ENCODE peak calls at places on chromosomes 1 and 21, in four cellular contexts. One of them, this sample, is unnamed.

GRCh38 chr1:15723631-15724246 is 12.3 kb upstream of the SLC25A34 start:
- DNase-seq in IMR-90: no peak
- DNase-seq in mesendoderm: no peak
- DNase-seq in mesenchymal stem cell: no peak
- DNase-seq in this sample: no peak

GRCh38 chr1:63633281-63633680 is 40.1 kb downstream of the PGM1 start:
- DNase-seq in IMR-90: no peak
- DNase-seq in mesendoderm: no peak
- DNase-seq in mesenchymal stem cell: no peak
- DNase-seq in this sample: no peak

GRCh38 chr21:41459884-41460534 is 34.0 kb downstream of the MX1 start:
- DNase-seq in IMR-90: no peak
- DNase-seq in mesendoderm: no peak
- DNase-seq in mesenchymal stem cell: no peak
- DNase-seq in this sample: no peak

GRCh38 chr1:168824418-168824817 is 95.4 kb upstream of the DPT start:
- DNase-seq in IMR-90: no peak
- DNase-seq in mesendoderm: no peak
- DNase-seq in mesenchymal stem cell: no peak
- DNase-seq in this sample: no peak

GRCh38 chr1:242523282-242523967 is 1.1 kb downstream of the PLD5 start:
- DNase-seq in IMR-90: no peak
- DNase-seq in mesendoderm: peak; percentile 19
- DNase-seq in mesenchymal stem cell: no peak
- DNase-seq in this sample: peak; percentile 28

GRCh38 chr1:44076093-44076492 is 42.5 kb upstream of the KLF17 start:
- DNase-seq in IMR-90: no peak
- DNase-seq in mesendoderm: no peak
- DNase-seq in mesenchymal stem cell: peak; percentile 18
- DNase-seq in this sample: no peak

GRCh38 chr1:234659538-234659937 is 49.6 kb upstream of the IRF2BP2 start:
- DNase-seq in IMR-90: peak; percentile 89
- DNase-seq in mesendoderm: peak; percentile 18
- DNase-seq in mesenchymal stem cell: peak; percentile 75
- DNase-seq in this sample: no peak

GRCh38 chr1:187045371-187045770 is 216.6 kb downstream of the PLA2G4A start:
- DNase-seq in IMR-90: no peak
- DNase-seq in mesendoderm: no peak
- DNase-seq in mesenchymal stem cell: no peak
- DNase-seq in this sample: no peak

GRCh38 chr1:236167578-236167977 is 25.2 kb downstream of the GPR137B start:
- DNase-seq in IMR-90: no peak
- DNase-seq in mesendoderm: no peak
- DNase-seq in mesenchymal stem cell: no peak
- DNase-seq in this sample: no peak

GRCh38 chr1:46002751-46003150 is 129.7 kb downstream of the PIK3R3 start:
- DNase-seq in IMR-90: no peak
- DNase-seq in mesendoderm: no peak
- DNase-seq in mesenchymal stem cell: no peak
- DNase-seq in this sample: peak; percentile 7

GRCh38 chr1:2160691-2161320 is 33.8 kb downstream of the FAAP20 start:
- DNase-seq in IMR-90: no peak
- DNase-seq in mesendoderm: no peak
- DNase-seq in mesenchymal stem cell: no peak
- DNase-seq in this sample: no peak

GRCh38 chr21:21712761-21713558 is 714.8 kb downstream of the NCAM2 start:
- DNase-seq in IMR-90: peak; percentile 62
- DNase-seq in mesendoderm: no peak
- DNase-seq in mesenchymal stem cell: peak; percentile 2
- DNase-seq in this sample: no peak

GRCh38 chr1:78420688-78421087 is 70.1 kb upstream of the PTGFR start:
- DNase-seq in IMR-90: no peak
- DNase-seq in mesendoderm: no peak
- DNase-seq in mesenchymal stem cell: no peak
- DNase-seq in this sample: no peak

GRCh38 chr1:228174482-228175315 is 9.1 kb downstream of the IBA57 start:
- DNase-seq in IMR-90: no peak
- DNase-seq in mesendoderm: peak; percentile 63
- DNase-seq in mesenchymal stem cell: no peak
- DNase-seq in this sample: peak; percentile 86

GRCh38 chr1:41362357-41362721 is 1.1 kb downstream of the FOXO6 start:
- DNase-seq in IMR-90: no peak
- DNase-seq in mesendoderm: no peak
- DNase-seq in mesenchymal stem cell: no peak
- DNase-seq in this sample: no peak

GRCh38 chr1:41362749-41363631 is 1.8 kb downstream of the FOXO6 start:
- DNase-seq in IMR-90: no peak
- DNase-seq in mesendoderm: no peak
- DNase-seq in mesenchymal stem cell: no peak
- DNase-seq in this sample: no peak

GRCh38 chr1:41360074-41361027 is 883 bp upstream of the FOXO6 start:
- DNase-seq in IMR-90: no peak
- DNase-seq in mesendoderm: peak; percentile 80
- DNase-seq in mesenchymal stem cell: peak; percentile 43
- DNase-seq in this sample: peak; percentile 86

GRCh38 chr1:41361028-41361494 is at the start of gene FOXO6:
- DNase-seq in IMR-90: peak; percentile 93
- DNase-seq in mesendoderm: peak; percentile 99
- DNase-seq in mesenchymal stem cell: peak; percentile 98
- DNase-seq in this sample: peak; percentile 99

GRCh38 chr1:41361495-41362356 is 492 bp downstream of the FOXO6 start:
- DNase-seq in IMR-90: no peak
- DNase-seq in mesendoderm: peak; percentile 50
- DNase-seq in mesenchymal stem cell: no peak
- DNase-seq in this sample: no peak
- H3K23ac ChIP-seq in IMR-90: no peak overlapping the region
- H3K23ac ChIP-seq in mesendoderm: peak overlapping the region; percentile 80
- H3K23ac ChIP-seq in mesenchymal stem cell: peak overlapping the region; percentile 29
- H3K23ac ChIP-seq in this sample: no peak overlapping the region

GRCh38 chr1:114350731-114351445 is 160.1 kb downstream of the TRIM33 start:
- DNase-seq in IMR-90: no peak
- DNase-seq in mesendoderm: no peak
- DNase-seq in mesenchymal stem cell: no peak
- DNase-seq in this sample: no peak
- H3K23ac ChIP-seq in IMR-90: no peak overlapping the region
- H3K23ac ChIP-seq in mesendoderm: no peak overlapping the region
- H3K23ac ChIP-seq in mesenchymal stem cell: no peak overlapping the region
- H3K23ac ChIP-seq in this sample: no peak overlapping the region

GRCh38 chr1:230281531-230281930 is 144.6 kb downstream of the PGBD5 start:
- DNase-seq in IMR-90: peak; percentile 9
- DNase-seq in mesendoderm: no peak
- DNase-seq in mesenchymal stem cell: no peak
- DNase-seq in this sample: no peak

GRCh38 chr1:230279583-230279945 is 146.6 kb downstream of the PGBD5 start:
- DNase-seq in IMR-90: no peak
- DNase-seq in mesendoderm: no peak
- DNase-seq in mesenchymal stem cell: no peak
- DNase-seq in this sample: no peak

GRCh38 chr1:230280054-230280795 is 145.9 kb downstream of the PGBD5 start:
- DNase-seq in IMR-90: no peak
- DNase-seq in mesendoderm: no peak
- DNase-seq in mesenchymal stem cell: no peak
- DNase-seq in this sample: no peak

GRCh38 chr1:230282157-230282556 is 144.0 kb downstream of the PGBD5 start:
- DNase-seq in IMR-90: no peak
- DNase-seq in mesendoderm: no peak
- DNase-seq in mesenchymal stem cell: no peak
- DNase-seq in this sample: no peak

DNA sequence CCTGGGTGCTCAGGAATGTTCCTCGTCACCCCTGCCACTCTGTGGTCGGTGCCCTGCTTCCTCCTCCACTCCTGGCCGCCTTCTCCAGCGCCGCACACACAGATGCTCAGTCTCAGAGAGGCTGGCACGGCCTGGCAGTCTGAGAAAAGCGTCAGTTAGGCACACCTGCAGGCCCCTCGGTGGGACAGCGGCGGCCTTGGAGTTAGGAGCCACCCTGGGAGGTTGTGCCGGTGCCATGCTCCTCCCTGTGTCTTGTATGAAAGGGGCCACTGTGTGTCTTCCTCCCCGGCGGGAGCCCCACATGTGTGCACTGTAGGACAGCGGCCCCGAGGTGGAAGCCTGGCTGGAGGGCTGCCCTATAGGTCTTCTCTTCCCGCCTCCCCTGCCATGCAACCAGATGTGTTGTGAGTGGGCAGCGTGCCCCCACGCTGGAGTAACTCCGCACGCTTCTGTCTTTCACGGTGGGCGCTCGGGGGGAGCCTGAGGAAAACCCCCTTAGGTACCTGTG is 145.2 kb downstream of the PGBD5 start:
- DNase-seq in IMR-90: no peak
- DNase-seq in mesendoderm: no peak
- DNase-seq in mesenchymal stem cell: no peak
- DNase-seq in this sample: no peak
- H3K23ac ChIP-seq in IMR-90: no peak overlapping the region
- H3K23ac ChIP-seq in mesendoderm: no peak overlapping the region
- H3K23ac ChIP-seq in mesenchymal stem cell: no peak overlapping the region
- H3K23ac ChIP-seq in this sample: no peak overlapping the region

GRCh38 chr21:29933088-29933487 is 6.7 kb downstream of the GRIK1 start:
- DNase-seq in IMR-90: no peak
- DNase-seq in mesendoderm: no peak
- DNase-seq in mesenchymal stem cell: no peak
- DNase-seq in this sample: no peak

DNA sequence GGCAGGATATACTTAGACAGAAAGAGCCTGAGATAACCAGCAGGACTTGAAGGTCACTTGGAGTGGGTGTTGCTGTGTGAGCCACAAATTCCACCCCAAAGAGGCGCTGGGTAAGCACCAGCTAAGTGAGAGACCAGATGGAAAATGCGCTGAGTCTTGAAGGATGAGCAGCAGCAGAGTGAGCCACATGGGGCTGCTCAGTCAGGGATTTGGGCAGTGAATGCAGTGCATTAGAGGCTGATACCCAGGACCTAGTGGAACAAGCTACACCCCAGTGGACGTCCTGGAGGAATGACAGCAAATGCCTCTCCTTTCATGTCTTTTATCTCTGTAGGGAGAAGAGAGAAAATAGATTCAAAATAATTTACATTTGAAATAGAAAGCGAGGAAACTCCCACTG is 11.3 kb downstream of the GRIK1 start:
- DNase-seq in IMR-90: no peak
- DNase-seq in mesendoderm: no peak
- DNase-seq in mesenchymal stem cell: no peak
- DNase-seq in this sample: no peak
- H3K23ac ChIP-seq in IMR-90: no peak overlapping the region
- H3K23ac ChIP-seq in mesendoderm: no peak overlapping the region
- H3K23ac ChIP-seq in mesenchymal stem cell: no peak overlapping the region
- H3K23ac ChIP-seq in this sample: no peak overlapping the region

DNA sequence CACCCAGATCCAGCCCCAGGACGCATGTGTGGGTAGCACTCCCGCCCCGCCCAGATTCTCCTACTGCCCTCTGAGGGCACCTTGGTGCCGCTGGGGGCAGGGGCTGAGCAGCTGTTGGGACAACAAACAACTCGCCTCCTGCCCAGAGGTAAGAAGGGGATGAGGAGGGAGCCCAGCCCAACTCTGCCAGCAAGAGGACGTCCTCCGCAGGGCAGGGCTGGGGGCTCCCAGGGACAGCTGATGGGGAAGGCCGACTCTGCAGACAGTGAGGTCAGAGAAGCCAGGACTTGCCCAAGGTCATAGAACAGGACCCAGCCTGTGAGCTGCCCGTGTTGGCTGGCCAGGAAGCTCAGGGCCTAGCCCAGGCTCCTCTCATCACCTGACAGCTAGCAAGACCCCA is 18.8 kb downstream of the RAP1GAP start:
- DNase-seq in IMR-90: no peak
- DNase-seq in mesendoderm: no peak
- DNase-seq in mesenchymal stem cell: no peak
- DNase-seq in this sample: no peak
- H3K23ac ChIP-seq in IMR-90: no peak overlapping the region
- H3K23ac ChIP-seq in mesendoderm: no peak overlapping the region
- H3K23ac ChIP-seq in mesenchymal stem cell: no peak overlapping the region
- H3K23ac ChIP-seq in this sample: no peak overlapping the region

DNA sequence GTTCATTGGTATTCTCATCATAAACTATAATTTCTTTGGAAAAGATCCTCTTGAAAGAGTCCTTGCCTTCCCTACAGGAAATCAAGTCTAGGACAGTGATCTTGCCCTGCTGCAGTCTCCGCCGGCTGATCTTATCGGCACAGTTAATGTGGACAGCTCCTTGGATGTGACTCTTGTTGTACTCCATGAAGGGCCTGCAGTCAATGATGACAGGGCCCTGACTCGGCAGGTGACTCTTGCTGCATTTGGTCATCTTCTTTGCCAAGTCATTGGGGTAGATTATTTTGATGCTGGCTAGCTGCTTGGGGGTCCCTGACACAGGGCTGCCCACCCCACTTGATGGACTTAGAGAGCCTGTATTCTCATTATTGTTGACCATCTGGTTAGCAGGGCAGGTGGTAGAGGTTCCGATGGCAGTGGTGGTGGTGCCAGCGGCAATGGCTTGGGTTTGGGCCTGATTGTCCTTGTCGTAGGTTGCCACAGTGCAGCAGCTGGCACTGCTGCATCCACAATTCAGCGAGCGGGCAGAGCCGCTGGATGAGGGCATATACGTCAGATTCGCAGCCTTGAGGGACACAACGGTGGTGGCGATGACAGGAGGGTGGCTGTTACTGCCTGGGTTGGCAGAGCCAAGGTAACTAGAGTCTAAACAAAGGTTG is 2.7 kb downstream of the DUSP10 start:
- DNase-seq in IMR-90: no peak
- DNase-seq in mesendoderm: no peak
- DNase-seq in mesenchymal stem cell: no peak
- DNase-seq in this sample: no peak
- H3K23ac ChIP-seq in IMR-90: peak overlapping the region; percentile 97
- H3K23ac ChIP-seq in mesendoderm: peak overlapping the region; percentile 33
- H3K23ac ChIP-seq in mesenchymal stem cell: no peak overlapping the region
- H3K23ac ChIP-seq in this sample: no peak overlapping the region

GRCh38 chr1:154490327-154490726 is 11.7 kb upstream of the TDRD10 start:
- DNase-seq in IMR-90: no peak
- DNase-seq in mesendoderm: no peak
- DNase-seq in mesenchymal stem cell: no peak
- DNase-seq in this sample: no peak

GRCh38 chr1:154489863-154490262 is 12.2 kb upstream of the TDRD10 start:
- DNase-seq in IMR-90: no peak
- DNase-seq in mesendoderm: no peak
- DNase-seq in mesenchymal stem cell: no peak
- DNase-seq in this sample: no peak

GRCh38 chr1:154492115-154492514 is 9.9 kb upstream of the TDRD10 start:
- DNase-seq in IMR-90: no peak
- DNase-seq in mesendoderm: no peak
- DNase-seq in mesenchymal stem cell: no peak
- DNase-seq in this sample: no peak

GRCh38 chr1:154485905-154486304 is 16.1 kb upstream of the TDRD10 start:
- DNase-seq in IMR-90: no peak
- DNase-seq in mesendoderm: no peak
- DNase-seq in mesenchymal stem cell: no peak
- DNase-seq in this sample: no peak

DNA sequence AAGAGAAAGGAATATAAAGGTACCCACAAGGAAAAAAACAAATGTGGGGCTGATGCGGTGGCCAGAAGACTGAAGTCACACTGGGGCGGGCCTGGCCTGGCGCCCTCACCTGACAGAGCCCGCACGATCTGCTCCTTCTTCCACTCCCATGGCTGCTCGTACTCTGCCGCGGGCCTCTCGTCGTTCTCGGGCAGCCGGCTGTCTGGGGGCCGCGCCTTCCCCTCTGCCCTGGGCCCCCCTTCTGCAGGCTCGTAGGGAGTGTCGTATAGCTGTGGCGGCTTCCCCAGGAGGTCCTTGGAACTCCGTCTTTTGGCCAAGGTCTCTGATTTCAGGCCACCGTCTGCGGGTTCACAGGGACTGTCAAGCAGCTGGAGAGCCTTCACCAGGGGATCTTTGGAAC is 13.1 kb upstream of the TDRD10 start:
- DNase-seq in IMR-90: no peak
- DNase-seq in mesendoderm: no peak
- DNase-seq in mesenchymal stem cell: no peak
- DNase-seq in this sample: no peak
- H3K23ac ChIP-seq in IMR-90: no peak overlapping the region
- H3K23ac ChIP-seq in mesendoderm: no peak overlapping the region
- H3K23ac ChIP-seq in mesenchymal stem cell: no peak overlapping the region
- H3K23ac ChIP-seq in this sample: no peak overlapping the region

This sample was measured in H9.